ENCODE peak calls at places on chromosomes 16 and 17, in ten cellular contexts. F is cardiac muscle cell, A is esophagus squamous epithelium, D is heart left ventricle, T is transverse colon, L is endothelial cell of umbilical vein, G is GM06990, R is heart right ventricle, P is PC-9, I is right atrium auricular region. W is an unnamed sample.

GRCh38 chr17:48754500-48755261 is 26.1 kb upstream of the HOXB13 start:
- DNase-seq in P (no peak), D (no peak), G (no peak), I (no peak), F (peak; percentile 18), A (no peak), L (no peak), R (no peak), T (no peak), W (no peak)

GRCh38 chr16:12255919-12256665 is 279.6 kb downstream of the SNX29 start:
- DNase-seq in D (no peak), T (no peak), R (no peak), I (no peak), L (no peak), F (no peak), A (no peak), P (no peak), G (no peak), W (peak; percentile 63)

GRCh38 chr16:12095275-12096161 is 119.0 kb downstream of the SNX29 start:
- DNase-seq in L (peak; percentile 64), T (peak; percentile 70), I (no peak), P (peak; percentile 47), D (peak; percentile 80), A (no peak), F (peak; percentile 80), R (peak; percentile 69), G (peak; percentile 27), W (peak; percentile 23)

GRCh38 chr17:61836266-61837174 is 26.8 kb downstream of the BRIP1 start:
- DNase-seq in P (no peak), T (no peak), L (no peak), R (no peak), F (no peak), I (no peak), A (no peak), D (no peak), G (no peak), W (peak; percentile 18)

GRCh38 chr16:78962457-78962929 is 638.0 kb downstream of the MAF start:
- DNase-seq in D (no peak), I (no peak), P (no peak), A (no peak), L (no peak), G (peak; percentile 53), T (no peak), R (no peak), F (no peak), W (peak; percentile 3)

GRCh38 chr17:62802531-62803205 is 5.4 kb downstream of the MARCHF10 start:
- DNase-seq in F (no peak), P (no peak), T (no peak), A (no peak), I (no peak), R (no peak), L (no peak), G (no peak), D (no peak), W (no peak)

GRCh38 chr16:85557083-85557975 is 55.8 kb upstream of the GSE1 start:
- DNase-seq in P (peak; percentile 23), T (peak; percentile 71), L (no peak), G (no peak), F (no peak), I (no peak), A (no peak), R (no peak), D (no peak), W (peak; percentile 27)

GRCh38 chr17:59678946-59679345 is 28.3 kb downstream of the PTRH2 start:
- DNase-seq in G (no peak), D (no peak), T (no peak), P (no peak), I (no peak), R (no peak), A (no peak), L (no peak), F (no peak), W (no peak)

GRCh38 chr17:7130626-7131467 is 16.2 kb upstream of the ASGR2 start:
- DNase-seq in F (no peak), I (no peak), R (no peak), D (no peak), T (no peak), L (peak; percentile 48), P (no peak), G (no peak), A (no peak), W (no peak)

GRCh38 chr17:7136266-7136877 is 21.8 kb upstream of the ASGR2 start:
- DNase-seq in P (peak; percentile 70), L (peak; percentile 73), F (peak; percentile 82), A (no peak), D (peak; percentile 89), G (no peak), I (peak; percentile 82), R (peak; percentile 81), T (peak; percentile 78), W (peak; percentile 57)

GRCh38 chr17:7133916-7134315 is 19.3 kb upstream of the ASGR2 start:
- DNase-seq in P (no peak), I (no peak), R (no peak), L (no peak), T (no peak), F (no peak), D (no peak), A (no peak), G (no peak), W (no peak)

GRCh38 chr17:7132511-7133094 is 18.0 kb upstream of the ASGR2 start:
- DNase-seq in G (peak; percentile 80), L (peak; percentile 83), I (no peak), R (no peak), F (peak; percentile 10), A (no peak), D (no peak), P (no peak), T (peak; percentile 27), W (no peak)

GRCh38 chr17:7133424-7133823 is 18.8 kb upstream of the ASGR2 start:
- DNase-seq in R (peak; percentile 38), A (no peak), T (peak; percentile 32), P (peak; percentile 25), D (peak; percentile 71), G (peak; percentile 72), I (no peak), F (no peak), L (peak; percentile 27), W (no peak)
- TF ChIP-seq CTCF in R (no peak), A (no peak), T (no peak), P (no peak), D (peak; percentile 33), G (peak; percentile 77), I (no peak), F (peak; percentile 45), L (peak; percentile 37), W (peak; percentile 21)

DNA sequence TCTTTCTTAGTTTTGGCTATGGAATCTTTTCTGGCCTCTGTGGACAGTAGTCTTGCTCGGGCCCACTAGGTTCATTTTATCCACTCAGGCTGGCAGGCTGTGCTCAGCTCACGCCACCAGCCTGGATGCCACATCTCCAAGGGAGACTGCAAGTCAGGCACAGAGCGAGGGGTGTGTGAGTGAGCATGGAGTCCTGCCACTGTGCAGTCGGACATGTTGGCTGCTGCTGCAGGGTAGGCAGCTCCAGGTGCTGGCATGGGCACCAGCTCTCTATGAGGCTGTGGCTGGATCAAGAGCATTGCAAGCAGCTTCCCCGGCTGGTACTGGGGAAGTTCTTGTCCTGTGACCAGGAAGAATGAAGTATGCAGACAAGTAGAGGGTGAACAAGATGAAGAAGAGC is 158.9 kb downstream of the PCTP start:
- DNase-seq in P (no peak), T (no peak), G (no peak), A (no peak), R (no peak), F (no peak), I (no peak), D (no peak), L (no peak), W (no peak)
- H3K4me3 ChIP-seq in P (no peak overlapping the region), T (no peak overlapping the region), G (no peak overlapping the region), A (no peak overlapping the region), R (no peak overlapping the region), F (no peak overlapping the region), I (no peak overlapping the region), D (no peak overlapping the region), L (no peak overlapping the region), W (no peak overlapping the region)

DNA sequence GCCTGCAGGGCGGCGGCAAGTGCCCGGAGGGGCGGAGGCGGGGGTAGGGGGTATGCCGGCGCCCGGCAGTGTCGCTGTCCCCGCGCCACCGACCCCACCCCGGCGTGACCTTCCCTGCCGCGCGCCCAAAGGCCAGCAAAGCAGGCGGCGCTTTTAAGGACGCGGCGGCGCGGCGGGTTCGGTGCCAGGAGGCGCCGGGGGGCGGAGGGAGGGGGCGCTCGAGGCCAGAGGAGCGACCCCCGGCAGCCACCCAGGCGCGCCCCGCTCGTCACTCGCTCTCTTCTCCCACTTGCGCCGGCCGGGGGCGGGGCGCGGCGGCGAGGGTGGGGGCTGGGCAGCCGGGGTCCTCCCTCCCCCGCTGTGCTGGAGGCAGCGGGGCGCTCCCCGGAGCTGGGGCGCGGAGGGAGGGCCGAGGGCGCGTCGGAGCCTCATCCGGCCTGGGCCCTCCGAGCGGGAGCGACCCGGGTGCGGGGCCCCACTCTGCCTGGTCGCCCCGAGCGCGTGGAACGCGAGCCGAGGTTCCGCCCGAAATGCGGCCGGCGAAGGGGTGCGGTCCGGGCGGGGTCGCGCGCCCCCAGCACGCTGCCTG is 8.5 kb upstream of the BAHCC1 start:
- DNase-seq in G (no peak), I (no peak), L (no peak), T (peak; percentile 47), P (no peak), R (peak; percentile 70), F (peak; percentile 78), A (no peak), D (peak; percentile 81), W (no peak)
- H3K27me3 ChIP-seq in G (no peaks in the 10 kb centered on the region), I (no peaks in the 10 kb centered on the region), L (no peaks in the 10 kb centered on the region), T (no peaks in the 10 kb centered on the region), P (no peaks in the 10 kb centered on the region), R (no peaks in the 10 kb centered on the region), F (no peaks in the 10 kb centered on the region), A (no peaks in the 10 kb centered on the region), D (no peaks in the 10 kb centered on the region), W (peaks cover 2% of the 10 kb centered on the region)

GRCh38 chr17:32914181-32914580 is 13.8 kb upstream of the TMEM98 start:
- DNase-seq in R (no peak), D (no peak), F (no peak), I (no peak), T (no peak), A (no peak), G (no peak), L (no peak), P (no peak), W (no peak)

GRCh38 chr17:32913593-32913992 is 14.4 kb upstream of the TMEM98 start:
- DNase-seq in P (no peak), I (no peak), G (no peak), A (no peak), L (no peak), R (no peak), D (no peak), T (no peak), F (no peak), W (no peak)

GRCh38 chr17:32910769-32911168 is 17.2 kb upstream of the TMEM98 start:
- DNase-seq in T (peak; percentile 50), G (no peak), A (no peak), F (no peak), P (no peak), R (no peak), L (no peak), D (no peak), I (no peak), W (no peak)

GRCh38 chr17:32909787-32910369 is 18.1 kb upstream of the TMEM98 start:
- DNase-seq in R (no peak), P (peak; percentile 58), G (peak; percentile 28), T (peak; percentile 91), I (peak; percentile 78), F (peak; percentile 87), A (no peak), L (peak; percentile 88), D (no peak), W (peak; percentile 85)

DNA sequence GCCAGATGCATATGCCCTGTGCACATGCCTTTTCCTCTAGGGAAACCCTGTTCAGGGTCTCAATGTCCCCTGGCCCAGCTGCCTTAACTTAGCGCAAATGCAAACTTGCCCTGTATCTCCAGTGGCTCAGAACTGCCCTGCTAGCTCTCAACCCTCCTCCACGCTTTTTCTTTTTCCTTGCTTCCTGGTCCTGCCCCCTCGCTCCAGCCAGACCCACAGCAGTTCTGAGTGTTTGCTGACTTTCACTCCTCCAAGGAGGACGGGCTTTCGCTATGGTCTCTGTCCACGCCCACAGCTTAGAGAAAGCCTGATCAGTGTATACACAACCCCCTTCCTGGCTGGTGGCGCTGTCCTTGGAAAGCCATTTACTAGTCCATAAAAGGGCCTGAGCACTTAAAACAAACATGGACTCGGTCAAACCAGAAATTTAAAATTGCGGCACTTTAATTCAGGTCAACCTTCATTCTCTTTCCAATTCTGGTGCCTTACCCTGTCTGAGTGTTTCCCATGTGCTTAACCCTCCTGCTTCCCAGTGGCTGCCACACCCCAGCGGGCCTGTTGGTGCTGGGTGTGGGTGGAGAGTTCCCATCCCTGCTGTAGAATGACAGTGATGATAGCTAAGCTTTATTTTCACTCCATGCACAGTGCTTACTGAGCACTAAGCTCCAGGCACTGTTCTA is 15.6 kb upstream of the TMEM98 start:
- DNase-seq in A (no peak), T (peak; percentile 87), P (peak; percentile 22), D (peak; percentile 61), F (peak; percentile 49), L (peak; percentile 79), R (peak; percentile 29), I (peak; percentile 68), G (no peak), W (peak; percentile 70)
- TF ChIP-seq CTCF in A (no peak), T (peak; percentile 15), P (no peak), D (no peak), F (peak; percentile 30), L (no peak), R (no peak), I (no peak), G (no peak), W (peak; percentile 15)